ENCODE peak calls at places on chromosomes 2 and 18, in five cellular contexts. O, K, H, R and S are unnamed samples.

GRCh38 chr2:236343400-236344161 is 79.4 kb upstream of the ASB18 start:
- DNase-seq in O (peak), K (peak), H (peak), R (peak), S (peak)

GRCh38 chr18:35620765-35621164 is 39.2 kb downstream of the GALNT1 start:
- DNase-seq in O (no peak), K (no peak), H (no peak), R (no peak), S (no peak)

GRCh38 chr2:36889782-36890181 is 76.6 kb downstream of the STRN start:
- DNase-seq in O (peak), K (peak), H (peak), R (no peak), S (no peak)

GRCh38 chr2:206443735-206444527 is 599 bp downstream of the ADAM23 start:
- DNase-seq in O (no peak), K (peak), H (peak), R (no peak), S (no peak)

GRCh38 chr18:21505231-21505630 is 95.3 kb downstream of the ESCO1 start:
- DNase-seq in O (no peak), K (no peak), H (no peak), R (no peak), S (no peak)

GRCh38 chr2:5991305-5991968 is 299.3 kb downstream of the SOX11 start:
- DNase-seq in O (no peak), K (no peak), H (peak), R (no peak), S (no peak)

GRCh38 chr2:88540346-88540745 is 86.9 kb downstream of the EIF2AK3 start:
- DNase-seq in O (no peak), K (peak), H (peak), R (no peak), S (no peak)

GRCh38 chr2:214465386-214466146 is 54.7 kb downstream of the VWC2L start:
- DNase-seq in O (peak), K (no peak), H (peak), R (no peak), S (no peak)

GRCh38 chr2:231000211-231000904 is 4.4 kb downstream of the SPATA3 start:
- DNase-seq in O (peak), K (peak), H (no peak), R (peak), S (no peak)

GRCh38 chr18:10020176-10020575 is 106.4 kb downstream of the VAPA start:
- DNase-seq in O (no peak), K (no peak), H (no peak), R (no peak), S (no peak)

GRCh38 chr2:165176780-165177179 is 27.1 kb downstream of the SCN3A start:
- DNase-seq in O (no peak), K (no peak), H (no peak), R (no peak), S (no peak)

GRCh38 chr18:75036941-75037516 is 171.9 kb downstream of the PTGR3 start:
- DNase-seq in O (peak), K (no peak), H (peak), R (no peak), S (no peak)

GRCh38 chr2:72572501-72572900 is 253.3 kb downstream of the EXOC6B start:
- DNase-seq in O (no peak), K (peak), H (peak), R (no peak), S (no peak)

GRCh38 chr18:8800876-8801262 is 95.5 kb downstream of the MTCL1 start:
- DNase-seq in O (no peak), K (peak), H (no peak), R (no peak), S (no peak)

GRCh38 chr2:29213871-29214341 is 98.7 kb downstream of the CLIP4 start:
- DNase-seq in O (no peak), K (no peak), H (peak), R (no peak), S (no peak)

GRCh38 chr18:10406172-10406663 is 48.2 kb upstream of the APCDD1 start:
- DNase-seq in O (no peak), K (no peak), H (no peak), R (no peak), S (no peak)

GRCh38 chr2:137846993-137847392 is 117.3 kb upstream of the HNMT start:
- DNase-seq in O (no peak), K (no peak), H (no peak), R (no peak), S (no peak)

GRCh38 chr18:59268722-59269562 is 4.3 kb downstream of the RAX start:
- DNase-seq in O (peak), K (peak), H (no peak), R (no peak), S (peak)

DNA sequence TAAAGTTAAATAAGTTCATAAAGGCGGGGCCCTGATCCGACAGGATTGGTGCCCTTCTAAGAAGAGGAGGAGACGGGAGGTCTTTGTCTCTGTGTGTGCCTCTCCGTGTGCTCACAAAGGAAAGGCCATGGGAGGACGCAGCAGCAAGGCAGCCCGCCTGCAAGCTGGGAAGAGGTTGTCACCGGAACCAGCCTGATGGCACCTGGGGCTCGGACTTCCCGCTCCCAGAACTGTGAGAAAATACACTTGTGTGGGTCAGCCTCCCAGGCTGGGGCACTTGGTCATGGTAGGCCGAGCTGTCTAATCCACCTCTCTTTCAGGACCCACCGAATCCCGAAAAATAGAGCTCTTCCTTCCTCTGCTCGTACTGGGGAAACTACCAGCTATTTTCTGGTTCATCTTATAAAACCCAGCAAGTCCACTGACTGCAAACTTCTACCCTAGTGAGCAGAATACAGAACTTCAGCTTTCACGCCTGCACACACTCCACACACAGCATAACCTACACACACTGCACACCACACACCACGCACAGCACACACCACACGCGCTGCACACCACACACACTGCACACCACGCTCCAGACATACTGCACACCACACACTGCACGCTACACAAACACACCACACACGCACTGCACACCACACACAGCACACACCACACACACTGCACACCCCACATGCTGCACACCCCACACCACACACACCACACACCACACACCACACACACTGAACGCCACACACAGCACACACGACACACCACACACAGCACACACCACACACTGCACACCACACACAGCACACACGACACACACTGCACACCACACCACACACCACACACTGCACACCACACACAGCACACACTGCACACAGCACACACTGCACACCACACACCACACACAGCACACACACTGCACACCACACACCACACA is 58.1 kb downstream of the ASB1 start:
- DNase-seq in O (no peak), K (peak), H (no peak), R (no peak), S (no peak)
- TF ChIP-seq MAFK in O (no peak), K (no peak), H (no peak), R (no peak), S (no peak)

GRCh38 chr2:129757915-129758421 is 221.5 kb upstream of the RAB6C start:
- DNase-seq in O (no peak), K (no peak), H (no peak), R (peak), S (no peak)
- TF ChIP-seq MAFK in O (no peak), K (no peak), H (no peak), R (no peak), S (no peak)

DNA sequence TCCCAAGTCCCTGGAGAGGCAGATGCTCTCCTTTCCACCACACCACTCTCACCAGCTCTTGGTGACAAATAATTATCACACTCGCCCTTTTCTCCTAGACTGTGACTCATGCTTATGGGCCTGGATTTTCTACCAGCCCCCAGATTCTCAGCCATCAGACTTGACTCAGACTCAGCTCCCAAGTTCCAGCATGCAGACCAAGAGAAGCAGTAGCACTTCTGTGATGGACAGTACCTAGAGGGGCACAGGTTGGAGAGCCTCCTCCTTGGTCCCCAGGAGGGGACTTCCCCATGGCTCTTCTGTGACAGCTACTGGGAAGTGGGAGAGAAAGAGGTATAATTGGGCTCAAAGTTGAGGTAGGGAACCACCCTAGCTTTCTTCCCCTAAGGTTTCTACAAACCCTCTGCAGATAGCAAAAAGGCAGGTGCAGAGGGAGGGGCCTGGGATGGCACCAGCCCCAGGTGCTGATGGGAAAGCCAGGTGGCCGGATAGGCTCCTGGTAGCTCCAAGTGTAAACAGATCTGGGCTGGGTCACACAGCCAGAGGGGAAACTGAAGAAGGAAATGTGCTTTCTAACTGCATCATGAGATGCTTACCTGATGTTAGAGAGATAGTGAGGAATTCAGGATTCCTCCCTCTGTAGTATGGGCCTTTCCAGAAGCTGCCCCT is 4.1 kb downstream of the TCF23 start:
- DNase-seq in O (no peak), K (no peak), H (peak), R (no peak), S (no peak)
- TF ChIP-seq MAFK in O (no peak), K (no peak), H (no peak), R (no peak), S (no peak)

GRCh38 chr2:113834057-113834720 is 55.7 kb upstream of the ACTR3 start:
- DNase-seq in O (no peak), K (no peak), H (no peak), R (no peak), S (no peak)
- TF ChIP-seq MAFK in O (no peak), K (no peak), H (no peak), R (no peak), S (no peak)

GRCh38 chr2:9110346-9110884 is 96.2 kb upstream of the ASAP2 start:
- DNase-seq in O (no peak), K (no peak), H (no peak), R (no peak), S (no peak)

GRCh38 chr2:9110893-9111569 is 95.6 kb upstream of the ASAP2 start:
- DNase-seq in O (no peak), K (peak), H (peak), R (peak), S (peak)

GRCh38 chr2:9113262-9113661 is 93.3 kb upstream of the ASAP2 start:
- DNase-seq in O (no peak), K (no peak), H (no peak), R (no peak), S (no peak)

GRCh38 chr2:9113916-9114315 is 92.7 kb upstream of the ASAP2 start:
- DNase-seq in O (no peak), K (no peak), H (no peak), R (no peak), S (no peak)

GRCh38 chr2:9112079-9112721 is 94.4 kb upstream of the ASAP2 start:
- DNase-seq in O (no peak), K (peak), H (peak), R (no peak), S (peak)
- TF ChIP-seq MAFK in O (peak), K (peak), H (peak), R (peak), S (peak)

GRCh38 chr2:20994130-20994529 is 49.7 kb downstream of the APOB start:
- DNase-seq in O (no peak), K (no peak), H (no peak), R (no peak), S (no peak)
- TF ChIP-seq MAFK in O (no peak), K (no peak), H (no peak), R (no peak), S (no peak)

DNA sequence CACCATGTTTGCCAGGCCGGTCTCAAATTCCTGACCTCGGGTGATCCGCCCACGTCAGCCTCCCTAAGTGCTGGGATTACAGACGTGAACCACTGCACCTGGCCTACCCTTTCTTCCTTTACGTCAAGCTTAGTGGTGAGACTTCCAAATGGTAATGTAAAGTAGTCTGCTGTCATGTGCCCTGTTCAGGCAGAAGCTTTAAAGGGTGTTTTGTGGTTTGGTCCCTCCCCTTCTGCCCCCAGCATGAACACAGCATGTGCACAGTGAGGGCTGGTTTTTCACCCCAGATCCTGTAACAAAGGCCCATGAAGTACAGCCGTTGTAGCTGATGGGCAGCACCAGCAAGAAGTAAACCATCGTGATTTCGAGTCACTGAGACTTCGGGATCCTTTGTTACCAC is 2.7 kb upstream of the DTYMK start:
- DNase-seq in O (no peak), K (no peak), H (no peak), R (no peak), S (no peak)
- TF ChIP-seq MAFK in O (no peak), K (no peak), H (no peak), R (no peak), S (no peak)

DNA sequence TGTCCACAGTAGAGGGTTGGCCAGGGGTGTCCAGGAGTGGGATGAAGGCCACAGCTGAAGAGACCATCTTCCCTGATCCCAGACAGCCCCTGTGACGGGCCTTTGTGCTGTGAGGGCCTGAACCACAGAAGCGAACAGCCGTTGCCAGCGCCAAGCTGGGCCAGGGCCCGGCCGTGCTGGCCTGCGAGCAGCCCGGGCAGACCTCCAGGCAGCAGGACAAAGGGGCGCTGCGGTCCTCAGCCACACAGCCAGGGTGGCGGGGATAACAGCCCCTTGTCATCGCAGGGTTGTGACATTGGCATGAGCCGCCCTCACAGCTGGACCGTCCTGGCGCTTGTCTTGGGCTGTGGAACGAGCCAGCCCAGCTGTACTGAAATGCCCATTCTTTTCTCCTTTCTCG is 161.1 kb downstream of the FAM210A start:
- DNase-seq in O (no peak), K (no peak), H (no peak), R (no peak), S (no peak)
- TF ChIP-seq MAFK in O (no peak), K (no peak), H (no peak), R (no peak), S (no peak)

GRCh38 chr2:183153967-183154366 is 29.7 kb downstream of the NUP35 start:
- DNase-seq in O (no peak), K (no peak), H (no peak), R (no peak), S (no peak)

GRCh38 chr2:183162362-183162761 is 38.1 kb downstream of the NUP35 start:
- DNase-seq in O (no peak), K (no peak), H (peak), R (no peak), S (no peak)

GRCh38 chr2:183157131-183157530 is 32.9 kb downstream of the NUP35 start:
- DNase-seq in O (no peak), K (no peak), H (no peak), R (no peak), S (no peak)
- TF ChIP-seq MAFK in O (no peak), K (no peak), H (no peak), R (no peak), S (no peak)

GRCh38 chr2:180630756-180631155 is 349.6 kb upstream of the UBE2E3 start:
- DNase-seq in O (no peak), K (no peak), H (peak), R (no peak), S (no peak)
- TF ChIP-seq MAFK in O (no peak), K (no peak), H (no peak), R (no peak), S (no peak)